ENCODE peak calls at places on chromosomes 2 and 18, in six cellular contexts. Q is AG04450, R is GOT3, O is activated T-cell treated with anti-CD3 and anti-CD28 coated beads for 1 hour, B is upper lobe of right lung, N is NCI-H2029. F is an unnamed sample.

GRCh38 chr2:180872256-180872655 is 108.1 kb upstream of the UBE2E3 start:
- DNase-seq in Q (no peak), O (no peak), R (no peak), B (no peak), N (no peak), F (no peak)

GRCh38 chr18:77124452-77124922 is 8.1 kb downstream of the MBP start:
- DNase-seq in O (no peak), Q (no peak), R (no peak), N (no peak), B (no peak), F (peak)

GRCh38 chr2:231321556-231322334 is 73.8 kb upstream of the B3GNT7 start:
- DNase-seq in N (no peak), B (peak), R (no peak), O (no peak), Q (no peak), F (no peak)

GRCh38 chr2:12452211-12452610 is 264.5 kb upstream of the TRIB2 start:
- DNase-seq in R (no peak), B (no peak), Q (peak), O (no peak), N (no peak), F (no peak)

GRCh38 chr2:21161122-21161521 is 37.4 kb downstream of the TDRD15 start:
- DNase-seq in N (no peak), R (no peak), B (peak), Q (no peak), O (no peak), F (no peak)

GRCh38 chr2:121153516-121153915 is 131.5 kb downstream of the TFCP2L1 start:
- DNase-seq in N (no peak), Q (no peak), O (no peak), R (no peak), B (no peak), F (no peak)

GRCh38 chr2:129050116-129050515 is 731.4 kb upstream of the HS6ST1 start:
- DNase-seq in Q (no peak), B (no peak), R (no peak), O (no peak), N (no peak), F (no peak)

GRCh38 chr2:33207336-33207735 is 260.6 kb downstream of the LTBP1 start:
- DNase-seq in O (no peak), Q (no peak), N (no peak), R (no peak), B (no peak), F (no peak)

GRCh38 chr2:184419744-184420143 is 178.6 kb upstream of the ZNF804A start:
- DNase-seq in O (no peak), B (no peak), Q (no peak), R (no peak), N (no peak), F (no peak)

GRCh38 chr2:102082591-102083586 is 59.7 kb upstream of the IL1R1 start:
- DNase-seq in O (no peak), Q (no peak), N (peak), R (peak), B (no peak), F (no peak)

GRCh38 chr18:63956755-63957154 is 7.7 kb downstream of the HMSD start:
- DNase-seq in R (no peak), B (no peak), Q (no peak), O (no peak), N (no peak), F (no peak)

GRCh38 chr18:13120967-13121586 is 97.5 kb upstream of the LDLRAD4 start:
- DNase-seq in Q (no peak), O (no peak), R (no peak), B (no peak), N (no peak), F (no peak)

GRCh38 chr2:218582085-218582484 is 13.4 kb downstream of the CNOT9 start:
- DNase-seq in N (no peak), R (no peak), B (no peak), Q (no peak), O (no peak), F (no peak)

GRCh38 chr2:95272299-95272751 is 1.9 kb upstream of the PROM2 start:
- DNase-seq in B (no peak), Q (no peak), N (no peak), O (no peak), R (no peak), F (no peak)

F was measured in effector CD8-positive, alpha-beta T cell.